ENCODE peak calls at places on chromosomes 1 and 21, in nine cellular contexts. T, V, P, M, C, S, H, D and L are unnamed samples.

GRCh38 chr1:192609110-192610079 is 26.6 kb upstream of the RGS13 start:
- DNase-seq in C (no peak), V (no peak), P (peak; percentile 23), H (no peak), M (peak; percentile 22), T (peak; percentile 11), D (no peak), S (no peak), L (peak; percentile 61)

GRCh38 chr1:7284839-7285435 is 486.2 kb upstream of the VAMP3 start:
- DNase-seq in P (no peak), C (peak; percentile 29), D (no peak), H (no peak), M (no peak), S (no peak), V (no peak), T (no peak), L (no peak)

GRCh38 chr1:17352419-17352909 is 19.5 kb upstream of the PADI6 start:
- DNase-seq in M (no peak), V (no peak), T (no peak), D (no peak), P (no peak), H (no peak), S (no peak), C (no peak), L (no peak)

GRCh38 chr1:57423135-57424131 is at the start of gene DAB1:
- DNase-seq in H (no peak), P (no peak), S (peak; percentile 61), V (peak; percentile 2), M (no peak), D (peak; percentile 15), T (no peak), C (no peak), L (peak; percentile 21)

GRCh38 chr1:100146958-100147357 is 14.0 kb downstream of the TRMT13 start:
- DNase-seq in C (no peak), D (no peak), H (no peak), S (no peak), P (no peak), M (no peak), T (no peak), V (no peak), L (no peak)

GRCh38 chr1:244548558-244549115 is 87.6 kb downstream of the CATSPERE start:
- DNase-seq in C (no peak), V (no peak), H (no peak), S (no peak), D (no peak), P (no peak), T (no peak), M (no peak), L (no peak)

GRCh38 chr1:94094466-94095111 is 26.4 kb downstream of the ABCA4 start:
- DNase-seq in C (no peak), T (peak; percentile 61), P (peak; percentile 54), V (peak; percentile 64), S (no peak), M (peak; percentile 73), H (no peak), D (peak; percentile 56), L (peak; percentile 55)

GRCh38 chr1:241902376-241903067 is 54.5 kb downstream of the EXO1 start:
- DNase-seq in T (no peak), V (no peak), M (no peak), C (no peak), P (no peak), H (no peak), S (no peak), D (peak; percentile 33), L (no peak)

GRCh38 chr1:85818371-85818770 is 110.1 kb upstream of the ZNHIT6 start:
- DNase-seq in M (no peak), H (no peak), D (peak; percentile 74), C (no peak), S (no peak), V (peak; percentile 11), P (no peak), T (peak; percentile 43), L (no peak)

GRCh38 chr1:156126701-156127534 is 12.4 kb downstream of the LMNA start:
- DNase-seq in V (peak; percentile 90), H (no peak), S (no peak), M (peak; percentile 71), D (peak; percentile 97), P (peak; percentile 61), C (no peak), T (no peak), L (peak; percentile 49)

GRCh38 chr1:25565626-25566025 is 22.2 kb downstream of the LDLRAP1 start:
- DNase-seq in C (no peak), T (no peak), H (no peak), P (no peak), D (no peak), S (no peak), M (no peak), V (no peak), L (no peak)

GRCh38 chr1:161733526-161733925 is 12.2 kb downstream of the FCRLB start:
- DNase-seq in V (peak; percentile 91), H (no peak), C (no peak), T (no peak), M (no peak), D (peak; percentile 96), S (no peak), P (no peak), L (no peak)

GRCh38 chr1:53266038-53266437 is 27.7 kb upstream of the MAGOH start:
- DNase-seq in V (no peak), D (no peak), C (no peak), P (no peak), S (no peak), M (no peak), H (peak; percentile 33), T (no peak), L (no peak)

GRCh38 chr1:244050835-244051444 is at the start of gene ZBTB18:
- DNase-seq in T (no peak), M (no peak), D (peak; percentile 70), C (no peak), H (no peak), S (no peak), V (peak; percentile 21), P (no peak), L (peak; percentile 57)

GRCh38 chr21:14975136-14975905 is 89.5 kb downstream of the NRIP1 start:
- DNase-seq in H (no peak), P (no peak), V (no peak), D (no peak), T (no peak), C (no peak), S (no peak), M (no peak), L (no peak)
- TF ChIP-seq CTCF in H (no peak), P (no peak), V (no peak), D (no peak), T (no peak), C (no peak), S (no peak), M (no peak), L (no peak)

GRCh38 chr1:226531360-226532093 is 17.0 kb upstream of the STUM start:
- DNase-seq in P (no peak), T (no peak), V (no peak), C (no peak), H (no peak), S (no peak), D (no peak), M (no peak), L (no peak)

GRCh38 chr1:226530591-226530990 is 18.0 kb upstream of the STUM start:
- DNase-seq in S (no peak), M (no peak), C (no peak), H (no peak), P (no peak), T (no peak), D (no peak), V (no peak), L (no peak)

GRCh38 chr1:226534098-226534497 is 14.5 kb upstream of the STUM start:
- DNase-seq in S (no peak), P (no peak), H (no peak), D (no peak), T (no peak), M (no peak), C (no peak), V (no peak), L (no peak)

GRCh38 chr1:226533220-226533619 is 15.3 kb upstream of the STUM start:
- DNase-seq in P (no peak), M (no peak), H (no peak), S (no peak), T (no peak), D (no peak), V (no peak), C (no peak), L (no peak)

GRCh38 chr1:226532553-226532952 is 16.0 kb upstream of the STUM start:
- DNase-seq in P (no peak), V (no peak), D (no peak), H (no peak), T (no peak), M (no peak), C (no peak), S (peak; percentile 22), L (no peak)
- TF ChIP-seq CTCF in P (no peak), V (no peak), D (no peak), H (no peak), T (no peak), M (no peak), C (no peak), S (no peak), L (no peak)

GRCh38 chr1:220356981-220357850 is 85.0 kb upstream of the RAB3GAP2 start:
- DNase-seq in H (no peak), D (no peak), P (no peak), S (no peak), V (no peak), M (no peak), C (no peak), T (no peak), L (no peak)

GRCh38 chr1:220347654-220348175 is 75.5 kb upstream of the RAB3GAP2 start:
- DNase-seq in S (no peak), D (no peak), P (no peak), T (no peak), C (no peak), M (no peak), V (no peak), H (no peak), L (no peak)

DNA sequence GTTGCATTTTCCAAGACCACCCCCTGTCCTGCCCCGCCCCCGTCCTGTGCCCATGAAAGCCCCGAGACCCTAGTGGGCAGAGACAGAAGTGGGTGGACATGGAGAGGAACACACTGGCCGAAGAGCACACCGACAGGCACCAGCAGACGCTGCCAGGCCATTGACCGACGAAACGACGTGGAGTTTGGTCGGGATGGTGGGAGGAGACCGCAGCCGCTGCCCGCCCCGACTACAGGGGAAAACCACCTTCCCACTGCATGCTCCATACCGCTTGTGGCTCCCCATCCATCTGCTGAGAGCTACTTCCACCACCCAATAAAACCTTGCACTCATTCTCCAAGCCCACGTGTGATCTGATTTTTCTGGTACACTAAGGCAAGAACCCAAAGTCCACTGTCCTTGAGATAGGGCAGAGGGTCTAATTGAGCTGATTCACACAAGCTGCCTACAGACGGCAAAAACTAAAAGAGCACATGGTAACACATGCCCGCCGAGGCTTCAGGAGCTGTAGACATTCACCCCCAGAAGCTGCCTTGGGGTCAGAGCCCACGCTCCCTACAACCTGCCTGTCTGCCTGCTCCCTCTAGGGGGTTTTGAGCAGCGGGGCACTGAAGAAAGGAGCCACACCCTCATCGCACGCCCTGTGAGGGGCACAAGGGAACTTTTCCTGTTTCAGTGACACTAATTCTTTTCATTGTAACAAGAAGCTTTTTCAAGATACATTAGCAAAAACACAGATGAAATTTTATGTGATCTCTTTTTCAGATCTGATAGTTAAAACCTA is 81.2 kb upstream of the RAB3GAP2 start:
- DNase-seq in C (no peak), M (no peak), S (peak; percentile 47), H (no peak), T (no peak), D (no peak), P (no peak), V (no peak), L (no peak)
- TF ChIP-seq CTCF in C (no peak), M (no peak), S (no peak), H (no peak), T (no peak), D (no peak), P (no peak), V (peak; percentile 7), L (no peak)

GRCh38 chr1:209989525-209989924 is 51.5 kb downstream of the SYT14 start:
- DNase-seq in M (no peak), V (peak; percentile 55), P (no peak), C (no peak), T (no peak), H (peak; percentile 9), S (no peak), D (peak; percentile 19), L (no peak)
- TF ChIP-seq CTCF in M (peak; percentile 21), V (no peak), P (peak; percentile 32), C (no peak), T (peak; percentile 21), H (peak; percentile 32), S (no peak), D (peak; percentile 53), L (no peak)